ENCODE peak calls at places on chromosomes 2 and 18, in six cellular contexts. One of them, this sample, is unnamed.

GRCh38 chr18:75097491-75098225 is 111.3 kb downstream of the PTGR3 start:
- DNase-seq in AG04450: no peak
- DNase-seq in colonic mucosa: no peak
- DNase-seq in hepatocyte: no peak
- DNase-seq in right cardiac atrium: no peak
- DNase-seq in kidney: no peak
- DNase-seq in this sample: no peak

GRCh38 chr2:230796280-230796862 is 68.4 kb upstream of the ITM2C start:
- DNase-seq in AG04450: no peak
- DNase-seq in colonic mucosa: no peak
- DNase-seq in hepatocyte: no peak
- DNase-seq in right cardiac atrium: no peak
- DNase-seq in kidney: no peak
- DNase-seq in this sample: no peak

GRCh38 chr2:154452906-154453493 is 245.5 kb upstream of the KCNJ3 start:
- DNase-seq in AG04450: no peak
- DNase-seq in colonic mucosa: no peak
- DNase-seq in hepatocyte: peak
- DNase-seq in right cardiac atrium: no peak
- DNase-seq in kidney: no peak
- DNase-seq in this sample: no peak

GRCh38 chr18:36856815-36857214 is 27.9 kb downstream of the KIAA1328 start:
- DNase-seq in AG04450: no peak
- DNase-seq in colonic mucosa: no peak
- DNase-seq in hepatocyte: no peak
- DNase-seq in right cardiac atrium: no peak
- DNase-seq in kidney: no peak
- DNase-seq in this sample: no peak

GRCh38 chr2:8219096-8219495 is 462.8 kb upstream of the ID2 start:
- DNase-seq in AG04450: no peak
- DNase-seq in colonic mucosa: no peak
- DNase-seq in hepatocyte: no peak
- DNase-seq in right cardiac atrium: no peak
- DNase-seq in kidney: no peak
- DNase-seq in this sample: no peak

GRCh38 chr2:234003972-234004617 is 46.4 kb upstream of the SPP2 start:
- DNase-seq in AG04450: peak
- DNase-seq in colonic mucosa: no peak
- DNase-seq in hepatocyte: no peak
- DNase-seq in right cardiac atrium: no peak
- DNase-seq in kidney: no peak
- DNase-seq in this sample: no peak

GRCh38 chr2:73914667-73915066 is 12.0 kb upstream of the DGUOK start:
- DNase-seq in AG04450: no peak
- DNase-seq in colonic mucosa: no peak
- DNase-seq in hepatocyte: no peak
- DNase-seq in right cardiac atrium: no peak
- DNase-seq in kidney: no peak
- DNase-seq in this sample: no peak

GRCh38 chr2:61887684-61888303 is 662 bp downstream of the CCT4 start:
- DNase-seq in AG04450: no peak
- DNase-seq in colonic mucosa: peak
- DNase-seq in hepatocyte: peak
- DNase-seq in right cardiac atrium: no peak
- DNase-seq in kidney: no peak
- DNase-seq in this sample: no peak

GRCh38 chr2:206708286-206708685 is 9.9 kb downstream of the DYTN start:
- DNase-seq in AG04450: no peak
- DNase-seq in colonic mucosa: no peak
- DNase-seq in hepatocyte: no peak
- DNase-seq in right cardiac atrium: no peak
- DNase-seq in kidney: no peak
- DNase-seq in this sample: no peak

GRCh38 chr2:49003206-49003605 is 151.1 kb downstream of the FSHR start:
- DNase-seq in AG04450: no peak
- DNase-seq in colonic mucosa: no peak
- DNase-seq in hepatocyte: no peak
- DNase-seq in right cardiac atrium: no peak
- DNase-seq in kidney: no peak
- DNase-seq in this sample: no peak

GRCh38 chr2:230846360-230846759 is 18.4 kb upstream of the ITM2C start:
- DNase-seq in AG04450: no peak
- DNase-seq in colonic mucosa: no peak
- DNase-seq in hepatocyte: no peak
- DNase-seq in right cardiac atrium: no peak
- DNase-seq in kidney: no peak
- DNase-seq in this sample: no peak

GRCh38 chr2:113166187-113166645 is 7.6 kb upstream of the PSD4 start:
- DNase-seq in AG04450: no peak
- DNase-seq in colonic mucosa: peak
- DNase-seq in hepatocyte: no peak
- DNase-seq in right cardiac atrium: no peak
- DNase-seq in kidney: peak
- DNase-seq in this sample: no peak

GRCh38 chr2:207394812-207395534 is 134.8 kb upstream of the CREB1 start:
- DNase-seq in AG04450: peak
- DNase-seq in colonic mucosa: no peak
- DNase-seq in hepatocyte: peak
- DNase-seq in right cardiac atrium: peak
- DNase-seq in kidney: no peak
- DNase-seq in this sample: no peak

GRCh38 chr2:186862869-186863709 is 14.1 kb upstream of the ZSWIM2 start:
- DNase-seq in AG04450: no peak
- DNase-seq in colonic mucosa: no peak
- DNase-seq in hepatocyte: peak
- DNase-seq in right cardiac atrium: no peak
- DNase-seq in kidney: no peak
- DNase-seq in this sample: no peak

GRCh38 chr2:10331033-10331701 is 28.5 kb downstream of the HPCAL1 start:
- DNase-seq in AG04450: no peak
- DNase-seq in colonic mucosa: peak
- DNase-seq in hepatocyte: peak
- DNase-seq in right cardiac atrium: peak
- DNase-seq in kidney: peak
- DNase-seq in this sample: peak

GRCh38 chr2:136376211-136376610 is 258.3 kb upstream of the CXCR4 start:
- DNase-seq in AG04450: no peak
- DNase-seq in colonic mucosa: no peak
- DNase-seq in hepatocyte: no peak
- DNase-seq in right cardiac atrium: no peak
- DNase-seq in kidney: no peak
- DNase-seq in this sample: no peak

GRCh38 chr2:102356381-102356712 is 751 bp downstream of the IL18R1 start:
- DNase-seq in AG04450: no peak
- DNase-seq in colonic mucosa: no peak
- DNase-seq in hepatocyte: no peak
- DNase-seq in right cardiac atrium: peak
- DNase-seq in kidney: no peak
- DNase-seq in this sample: no peak

GRCh38 chr2:102356741-102357140 is 1.1 kb downstream of the IL18R1 start:
- DNase-seq in AG04450: no peak
- DNase-seq in colonic mucosa: no peak
- DNase-seq in hepatocyte: no peak
- DNase-seq in right cardiac atrium: no peak
- DNase-seq in kidney: no peak
- DNase-seq in this sample: no peak

GRCh38 chr2:102358496-102358895 is 2.9 kb downstream of the IL18R1 start:
- DNase-seq in AG04450: no peak
- DNase-seq in colonic mucosa: no peak
- DNase-seq in hepatocyte: no peak
- DNase-seq in right cardiac atrium: no peak
- DNase-seq in kidney: no peak
- DNase-seq in this sample: no peak

GRCh38 chr2:102357975-102358374 is 2.4 kb downstream of the IL18R1 start:
- DNase-seq in AG04450: no peak
- DNase-seq in colonic mucosa: no peak
- DNase-seq in hepatocyte: no peak
- DNase-seq in right cardiac atrium: no peak
- DNase-seq in kidney: no peak
- DNase-seq in this sample: no peak

DNA sequence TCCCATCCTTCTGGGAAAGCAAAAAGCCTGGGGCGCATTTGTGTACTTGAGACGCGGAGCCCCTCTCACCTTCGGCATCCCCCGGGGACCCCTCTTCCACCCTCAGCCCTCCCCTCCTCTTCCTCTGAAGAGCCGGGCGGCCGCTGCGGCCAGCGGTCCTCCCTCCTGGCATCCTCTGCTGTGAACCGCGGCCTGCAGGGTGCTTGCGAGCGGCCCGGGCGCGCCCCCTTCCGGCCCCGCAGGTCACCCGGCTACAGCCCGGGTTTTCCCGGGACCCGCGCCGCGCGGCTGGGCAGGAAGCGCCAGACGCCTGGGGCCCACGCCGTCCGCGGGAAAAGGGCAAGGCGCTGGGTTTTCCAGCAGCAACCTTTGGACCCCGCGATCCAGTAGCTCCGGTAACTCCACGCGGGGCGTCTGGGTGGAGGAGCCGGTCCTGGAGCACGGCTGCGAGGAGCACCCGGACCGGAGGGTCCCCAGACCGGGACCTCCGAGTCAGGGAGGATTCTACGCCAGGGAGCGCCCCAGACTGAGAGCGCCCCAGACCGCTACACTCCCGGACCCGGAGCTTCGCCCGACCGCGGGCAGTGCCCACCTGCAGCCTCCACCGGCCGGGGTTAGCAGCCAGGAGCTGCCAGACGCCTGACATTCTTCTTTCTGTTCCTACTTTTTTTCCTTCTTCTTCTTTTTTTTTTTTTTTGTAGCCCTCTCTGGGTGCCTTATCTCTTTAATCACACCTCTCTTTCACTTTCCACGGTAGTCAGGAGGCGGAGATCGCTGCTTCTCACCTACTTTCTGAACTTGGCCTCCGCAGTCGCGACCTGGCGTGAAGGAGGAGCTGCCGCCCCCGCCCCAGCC is at the start of gene IL18R1:
- DNase-seq in AG04450: peak
- DNase-seq in colonic mucosa: peak
- DNase-seq in hepatocyte: peak
- DNase-seq in right cardiac atrium: peak
- DNase-seq in kidney: peak
- DNase-seq in this sample: peak
- H3K27ac ChIP-seq in AG04450: no peak
- H3K27ac ChIP-seq in colonic mucosa: peak
- H3K27ac ChIP-seq in hepatocyte: peak
- H3K27ac ChIP-seq in right cardiac atrium: peak
- H3K27ac ChIP-seq in kidney: peak
- H3K27ac ChIP-seq in this sample: peak

GRCh38 chr18:7950380-7951143 is 383.4 kb downstream of the PTPRM start:
- DNase-seq in AG04450: no peak
- DNase-seq in colonic mucosa: peak
- DNase-seq in hepatocyte: peak
- DNase-seq in right cardiac atrium: no peak
- DNase-seq in kidney: no peak
- DNase-seq in this sample: no peak

GRCh38 chr18:7946724-7947377 is 379.7 kb downstream of the PTPRM start:
- DNase-seq in AG04450: peak
- DNase-seq in colonic mucosa: peak
- DNase-seq in hepatocyte: peak
- DNase-seq in right cardiac atrium: peak
- DNase-seq in kidney: peak
- DNase-seq in this sample: no peak

GRCh38 chr18:7940976-7941375 is 373.9 kb downstream of the PTPRM start:
- DNase-seq in AG04450: no peak
- DNase-seq in colonic mucosa: no peak
- DNase-seq in hepatocyte: no peak
- DNase-seq in right cardiac atrium: no peak
- DNase-seq in kidney: no peak
- DNase-seq in this sample: no peak

GRCh38 chr18:7941533-7941932 is 374.4 kb downstream of the PTPRM start:
- DNase-seq in AG04450: no peak
- DNase-seq in colonic mucosa: peak
- DNase-seq in hepatocyte: no peak
- DNase-seq in right cardiac atrium: no peak
- DNase-seq in kidney: no peak
- DNase-seq in this sample: peak

DNA sequence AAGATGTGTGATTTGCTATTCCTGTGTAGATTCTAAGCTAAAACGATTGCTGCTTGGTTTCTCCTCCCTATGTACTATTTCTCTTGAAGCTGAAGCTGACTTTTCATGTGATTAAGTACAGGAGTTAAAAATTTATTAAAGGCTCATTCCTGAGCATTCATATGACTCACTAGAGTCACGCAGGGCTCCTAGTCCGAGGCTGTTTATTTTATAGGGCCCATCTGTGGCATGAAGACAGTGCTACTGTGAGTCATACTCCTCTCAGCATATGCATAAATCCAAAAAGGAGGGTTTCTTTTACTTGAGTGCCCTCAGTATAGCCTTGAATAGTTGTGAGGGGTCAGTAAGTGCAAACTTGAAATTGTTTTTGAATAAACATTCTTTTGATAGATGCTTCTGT is 378.8 kb downstream of the PTPRM start:
- DNase-seq in AG04450: peak
- DNase-seq in colonic mucosa: no peak
- DNase-seq in hepatocyte: peak
- DNase-seq in right cardiac atrium: no peak
- DNase-seq in kidney: no peak
- DNase-seq in this sample: no peak
- H3K27ac ChIP-seq in AG04450: no peak
- H3K27ac ChIP-seq in colonic mucosa: peak
- H3K27ac ChIP-seq in hepatocyte: peak
- H3K27ac ChIP-seq in right cardiac atrium: no peak
- H3K27ac ChIP-seq in kidney: peak
- H3K27ac ChIP-seq in this sample: peak

GRCh38 chr2:23485261-23485660 is 100.3 kb downstream of the KLHL29 start:
- DNase-seq in AG04450: no peak
- DNase-seq in colonic mucosa: no peak
- DNase-seq in hepatocyte: no peak
- DNase-seq in right cardiac atrium: no peak
- DNase-seq in kidney: no peak
- DNase-seq in this sample: no peak
- H3K27ac ChIP-seq in AG04450: no peak
- H3K27ac ChIP-seq in colonic mucosa: no peak
- H3K27ac ChIP-seq in hepatocyte: no peak
- H3K27ac ChIP-seq in right cardiac atrium: no peak
- H3K27ac ChIP-seq in kidney: no peak
- H3K27ac ChIP-seq in this sample: no peak

DNA sequence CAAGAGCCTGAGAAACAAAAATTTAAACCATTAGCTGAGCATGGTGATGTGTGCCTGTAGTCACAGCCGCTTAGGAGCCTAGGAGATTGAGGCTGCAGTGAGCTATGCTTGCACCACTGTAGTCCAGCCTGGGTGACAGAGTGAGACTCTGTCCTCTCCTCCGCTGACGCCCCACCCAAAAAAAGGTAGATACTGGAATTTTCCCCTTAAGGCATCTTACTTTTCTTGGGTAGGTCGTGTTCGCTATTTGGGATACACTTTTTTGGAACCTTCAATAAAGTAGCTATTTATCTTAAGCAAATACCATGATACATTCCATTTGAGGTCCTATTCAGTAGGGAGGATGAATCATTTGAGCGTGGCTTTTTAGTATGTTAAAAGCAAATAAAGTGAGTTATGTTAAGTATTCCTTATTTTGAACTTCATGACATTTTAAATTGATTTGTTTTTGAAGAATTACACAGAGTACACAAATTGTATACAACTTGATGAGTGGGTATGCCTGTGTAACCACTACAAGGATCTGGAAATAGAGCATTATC is 38.7 kb downstream of the RALBP1 start:
- DNase-seq in AG04450: peak
- DNase-seq in colonic mucosa: no peak
- DNase-seq in hepatocyte: no peak
- DNase-seq in right cardiac atrium: no peak
- DNase-seq in kidney: no peak
- DNase-seq in this sample: no peak
- H3K27ac ChIP-seq in AG04450: no peak
- H3K27ac ChIP-seq in colonic mucosa: no peak
- H3K27ac ChIP-seq in hepatocyte: no peak
- H3K27ac ChIP-seq in right cardiac atrium: no peak
- H3K27ac ChIP-seq in kidney: no peak
- H3K27ac ChIP-seq in this sample: no peak

GRCh38 chr18:56812674-56813073 is 161.5 kb downstream of the WDR7 start:
- DNase-seq in AG04450: no peak
- DNase-seq in colonic mucosa: no peak
- DNase-seq in hepatocyte: no peak
- DNase-seq in right cardiac atrium: no peak
- DNase-seq in kidney: no peak
- DNase-seq in this sample: no peak
- H3K27ac ChIP-seq in AG04450: no peak
- H3K27ac ChIP-seq in colonic mucosa: no peak
- H3K27ac ChIP-seq in hepatocyte: no peak
- H3K27ac ChIP-seq in right cardiac atrium: no peak
- H3K27ac ChIP-seq in kidney: no peak
- H3K27ac ChIP-seq in this sample: no peak

This sample was measured in upper lobe of right lung.